ENCODE peak calls at places on chromosomes 3 and 15, in four cellular contexts. I is sigmoid colon; N is activated naive CD4-positive, alpha-beta T cell treated with anti-CD3 and anti-CD28 coated beads, Interleukin-2, amount 10 ng/mL, durations not matched to agents 7 days and 5 days; Z is stimulated activated CD4-positive, alpha-beta T cell treated with anti-CD3 and anti-CD28 coated beads, Interleukin-2, amount 100 ng/mL, for 48 hours. Q is an unnamed sample.

GRCh38 chr3:128473180-128473519 is 6.5 kb upstream of the DNAJB8 start:
- DNase-seq in I (no peak), N (no peak), Z (no peak), Q (no peak)

GRCh38 chr3:20846792-20847191 is 660.8 kb upstream of the SGO1 start:
- DNase-seq in I (no peak), N (no peak), Z (no peak), Q (no peak)

GRCh38 chr3:55746808-55747413 is 259.8 kb upstream of the WNT5A start:
- DNase-seq in I (no peak), N (no peak), Z (no peak), Q (no peak)

GRCh38 chr3:52572221-52572620 is 35.8 kb downstream of the UQCC5 start:
- DNase-seq in I (no peak), N (no peak), Z (no peak), Q (no peak)

GRCh38 chr3:156181509-156181908 is 61.1 kb downstream of the KCNAB1 start:
- DNase-seq in I (no peak), N (no peak), Z (no peak), Q (no peak)

GRCh38 chr15:79265987-79266579 is 16.4 kb upstream of the ANKRD34C start:
- DNase-seq in I (no peak), N (no peak), Z (no peak), Q (no peak)

GRCh38 chr3:72150634-72151412 is 365.9 kb upstream of the PROK2 start:
- DNase-seq in I (no peak), N (no peak), Z (no peak), Q (no peak)

GRCh38 chr3:197356275-197356674 is 57.9 kb upstream of the DLG1 start:
- DNase-seq in I (no peak), N (no peak), Z (no peak), Q (no peak)

GRCh38 chr3:122977645-122978466 is 49.7 kb downstream of the SEMA5B start:
- DNase-seq in I (no peak), N (no peak), Z (no peak), Q (peak)

GRCh38 chr3:74089854-74090253 is 465.1 kb upstream of the PDZRN3 start:
- DNase-seq in I (no peak), N (no peak), Z (no peak), Q (no peak)

GRCh38 chr3:185737740-185738680 is 86.8 kb downstream of the IGF2BP2 start:
- DNase-seq in I (no peak), N (no peak), Z (no peak), Q (no peak)

GRCh38 chr3:38565339-38566214 is 69.4 kb downstream of the EXOG start:
- DNase-seq in I (peak), N (peak), Z (no peak), Q (no peak)

GRCh38 chr3:141370065-141370533 is 1.8 kb downstream of the ZBTB38 start:
- DNase-seq in I (peak), N (peak), Z (peak), Q (peak)

GRCh38 chr3:154421067-154421466 is 8.9 kb downstream of the GPR149 start:
- DNase-seq in I (no peak), N (no peak), Z (no peak), Q (no peak)

Q was measured in PC-9.